ENCODE peak calls at places on chromosome 11, in five cellular contexts. O is H1, G is lower leg skin, F is astrocyte of the spinal cord, J is fibroblast of mammary gland. L is an unnamed sample.

GRCh38 chr11:23778971-23779370 is 717.9 kb upstream of the LUZP2 start:
- DNase-seq in O (no peak), F (peak), G (no peak), J (peak), L (no peak)

GRCh38 chr11:122319011-122319410 is 203.0 kb upstream of the BLID start:
- DNase-seq in J (no peak), G (no peak), F (no peak), O (no peak), L (no peak)

GRCh38 chr11:64996710-64997380 is at the start of gene BATF2:
- DNase-seq in F (peak), O (peak), J (peak), G (peak), L (no peak)

GRCh38 chr11:40290031-40290650 is 1169.3 kb downstream of the LRRC4C start:
- DNase-seq in F (peak), J (no peak), O (no peak), G (no peak), L (no peak)

GRCh38 chr11:33448461-33449130 is 191.4 kb downstream of the HIPK3 start:
- DNase-seq in J (peak), O (no peak), G (no peak), F (no peak), L (no peak)

GRCh38 chr11:104623518-104623917 is 274.7 kb downstream of the CASP12 start:
- DNase-seq in O (no peak), F (peak), G (no peak), J (peak), L (no peak)

GRCh38 chr11:2555891-2556290 is 111.1 kb downstream of the KCNQ1 start:
- DNase-seq in G (no peak), J (no peak), F (no peak), O (no peak), L (no peak)

GRCh38 chr11:116861539-116861938 is 24.1 kb upstream of the APOA1 start:
- DNase-seq in J (peak), F (peak), G (no peak), O (no peak), L (no peak)

GRCh38 chr11:115317428-115318185 is 186.6 kb downstream of the CADM1 start:
- DNase-seq in G (no peak), O (no peak), J (no peak), F (no peak), L (no peak)

GRCh38 chr11:129694538-129694937 is 121.1 kb upstream of the TMEM45B start:
- DNase-seq in F (no peak), J (no peak), O (no peak), G (no peak), L (no peak)

GRCh38 chr11:125088123-125088522 is 23.3 kb downstream of the TMEM218 start:
- DNase-seq in O (no peak), J (no peak), F (no peak), G (peak), L (no peak)

GRCh38 chr11:124646148-124646547 is 23.5 kb downstream of the TBRG1 start:
- DNase-seq in J (no peak), G (no peak), O (no peak), F (no peak), L (no peak)

GRCh38 chr11:12112731-12113130 is 2.3 kb downstream of the MICAL2 start:
- DNase-seq in F (no peak), J (no peak), G (no peak), O (no peak), L (no peak)
- H3K4me3 ChIP-seq in F (peak), J (no peak), G (no peak), O (no peak), L (no peak)

DNA sequence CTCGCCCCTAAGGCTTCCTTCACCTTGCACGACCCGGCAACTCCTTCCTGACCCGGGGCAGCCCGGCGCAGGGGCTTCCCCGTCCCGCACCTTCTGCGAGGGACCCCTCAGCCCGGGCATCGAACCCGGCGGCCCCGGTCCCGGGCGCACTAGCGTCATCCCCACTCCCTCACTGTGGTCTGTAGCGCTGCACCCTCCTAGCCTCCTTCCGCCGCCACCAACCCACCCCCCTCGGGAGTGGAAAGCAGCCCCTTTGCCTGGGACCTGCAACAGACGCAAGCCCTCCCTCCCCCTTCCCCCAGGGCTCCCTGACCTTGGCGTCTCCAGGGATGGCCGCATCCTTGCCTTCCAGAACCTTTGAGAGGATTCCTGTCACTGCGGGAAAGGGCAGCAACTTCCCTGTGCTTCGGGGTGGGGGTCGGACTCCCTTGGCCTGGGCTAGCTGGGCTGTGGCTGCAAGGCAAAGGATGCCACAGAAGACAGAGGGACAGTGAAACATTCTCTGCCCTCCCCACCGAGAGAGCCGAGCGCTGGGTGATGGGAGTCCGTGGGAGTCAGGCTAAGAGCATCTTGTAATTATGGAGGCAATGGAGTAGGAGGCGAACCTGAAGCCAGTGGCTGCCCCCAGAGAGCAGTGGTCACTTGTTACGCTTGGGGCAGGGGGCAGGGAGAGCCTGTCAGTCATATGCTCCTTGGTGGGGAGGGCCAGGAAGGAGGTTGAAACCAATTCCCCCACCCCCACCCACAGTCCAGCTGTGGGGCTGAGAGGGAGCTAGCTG is 835 bp downstream of the TMEM132A start:
- DNase-seq in G (no peak), F (no peak), O (no peak), J (no peak), L (no peak)
- H3K4me3 ChIP-seq in G (peak), F (peak), O (peak), J (peak), L (peak)

DNA sequence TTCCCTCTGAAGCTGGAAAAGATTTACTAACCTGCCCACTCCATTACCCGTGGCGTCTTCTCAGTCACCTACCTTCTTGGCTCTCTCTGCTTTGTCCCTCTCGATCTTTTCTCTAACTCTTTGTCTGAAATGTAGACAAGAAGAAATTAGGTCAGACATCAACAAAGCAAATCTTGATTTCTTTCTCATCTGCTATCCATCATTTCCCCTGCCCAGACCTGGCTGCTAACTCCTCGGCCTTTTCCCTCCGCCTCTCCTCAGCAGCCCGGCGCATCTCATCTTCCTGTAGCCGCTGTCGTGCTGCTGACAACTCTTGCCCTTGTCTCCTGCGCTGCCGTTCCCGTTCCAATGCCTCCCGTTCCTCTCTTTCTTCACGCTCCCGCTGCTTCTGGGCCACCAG is 1.2 kb downstream of the UBXN1 start:
- DNase-seq in O (no peak), F (no peak), J (no peak), G (no peak), L (no peak)
- H3K4me3 ChIP-seq in O (peak), F (peak), J (peak), G (no peak), L (peak)

DNA sequence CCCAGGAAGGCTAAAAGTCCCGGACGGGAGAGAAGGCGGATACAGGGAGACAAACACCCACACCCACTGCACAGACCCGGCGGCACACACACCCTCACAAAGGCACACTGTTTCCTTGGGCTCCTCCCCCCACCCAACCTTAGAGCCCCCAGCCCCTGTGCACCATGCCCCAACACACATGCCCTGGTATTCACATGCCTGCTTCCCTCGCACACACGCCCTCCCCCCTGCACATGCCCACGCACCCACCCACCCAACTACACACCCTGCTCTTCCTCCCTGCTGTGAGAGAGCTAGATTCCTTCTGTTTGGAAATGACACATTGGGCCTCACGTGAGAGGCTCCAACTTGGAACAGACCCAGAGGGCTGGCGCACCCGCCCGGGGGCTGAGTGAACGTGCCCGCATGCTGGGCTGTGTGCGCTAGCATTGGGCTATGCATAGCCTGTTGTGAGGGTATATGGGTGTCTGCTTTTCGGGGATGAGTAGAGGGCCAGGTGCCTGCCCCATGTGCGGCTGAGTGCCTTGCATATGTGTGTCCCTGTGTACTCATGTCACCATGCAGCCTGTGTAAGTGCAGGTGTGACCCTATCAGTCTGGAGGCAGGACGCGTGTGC is 518 bp upstream of the CHRM1 start:
- DNase-seq in G (no peak), F (no peak), J (peak), O (no peak), L (no peak)
- H3K4me3 ChIP-seq in G (no peak), F (no peak), J (no peak), O (no peak), L (no peak)

GRCh38 chr11:8268530-8269461 is 5.1 kb upstream of the LMO1 start:
- DNase-seq in O (no peak), F (no peak), J (no peak), G (peak), L (no peak)
- H3K4me3 ChIP-seq in O (peak), F (no peak), J (no peak), G (peak), L (peak)

GRCh38 chr11:8531312-8531711 is 62.7 kb downstream of the STK33 start:
- DNase-seq in F (no peak), G (no peak), J (peak), O (no peak), L (no peak)
- H3K4me3 ChIP-seq in F (no peak), G (no peak), J (no peak), O (no peak), L (no peak)

L was measured in esophagus squamous epithelium.